ENCODE peak calls at places on chromosome 20, in nine cellular contexts. R, M, Z, D, U, X, I, L and O are unnamed samples.

GRCh38 chr20:33840759-33841438 is 29.8 kb downstream of the CHMP4B start:
- DNase-seq in R (no peak), L (no peak), X (no peak), M (no peak), I (no peak), U (no peak), Z (no peak), D (no peak), O (no peak)

GRCh38 chr20:22437354-22437753 is 147.0 kb downstream of the FOXA2 start:
- DNase-seq in U (no peak), M (no peak), I (no peak), L (no peak), X (no peak), D (no peak), R (no peak), Z (no peak), O (no peak)

GRCh38 chr20:47113362-47114118 is 218.9 kb downstream of the EYA2 start:
- DNase-seq in I (no peak), U (no peak), L (no peak), M (no peak), X (no peak), Z (no peak), R (peak), D (no peak), O (no peak)

GRCh38 chr20:15834857-15835256 is 738.4 kb downstream of the KIF16B start:
- DNase-seq in X (no peak), R (no peak), D (no peak), M (no peak), U (no peak), I (no peak), Z (no peak), L (no peak), O (no peak)

GRCh38 chr20:21569586-21569985 is 55.7 kb upstream of the NKX2-2 start:
- DNase-seq in L (no peak), I (no peak), U (no peak), D (no peak), M (no peak), Z (no peak), X (no peak), R (no peak), O (no peak)

GRCh38 chr20:6575912-6576391 is 191.5 kb upstream of the BMP2 start:
- DNase-seq in X (peak), U (no peak), R (peak), M (no peak), I (peak), L (no peak), D (no peak), Z (no peak), O (peak)

GRCh38 chr20:50575869-50576720 is 65.9 kb downstream of the PTPN1 start:
- DNase-seq in M (no peak), R (peak), D (no peak), I (peak), U (peak), X (no peak), Z (no peak), L (peak), O (peak)

GRCh38 chr20:18739785-18740184 is 73.8 kb upstream of the SCP2D1 start:
- DNase-seq in D (no peak), Z (no peak), M (no peak), R (peak), I (peak), X (no peak), L (no peak), U (no peak), O (peak)

GRCh38 chr20:33158637-33159385 is 9.1 kb upstream of the BPIFA2 start:
- DNase-seq in Z (no peak), U (no peak), X (no peak), D (no peak), R (no peak), M (no peak), L (no peak), I (no peak), O (no peak)

GRCh38 chr20:53805895-53806384 is 212.3 kb upstream of the ZNF217 start:
- DNase-seq in U (no peak), L (no peak), R (peak), Z (no peak), M (no peak), I (peak), D (peak), X (no peak), O (no peak)

GRCh38 chr20:8518878-8519277 is 386.8 kb downstream of the PLCB1 start:
- DNase-seq in R (no peak), L (no peak), Z (no peak), D (no peak), U (no peak), X (no peak), M (no peak), I (no peak), O (no peak)

GRCh38 chr20:9204979-9205378 is 136.1 kb downstream of the PLCB4 start:
- DNase-seq in X (no peak), L (no peak), U (no peak), I (peak), R (no peak), M (no peak), D (no peak), Z (no peak), O (no peak)

GRCh38 chr20:38725959-38726848 is 1.9 kb downstream of the SLC32A1 start:
- DNase-seq in R (peak), U (no peak), M (no peak), L (peak), Z (peak), I (no peak), X (no peak), D (no peak), O (peak)

GRCh38 chr20:4038047-4038459 is 22.7 kb upstream of the RNF24 start:
- DNase-seq in R (peak), D (no peak), Z (peak), X (no peak), M (no peak), I (peak), L (peak), U (peak), O (peak)

GRCh38 chr20:24487648-24488047 is 18.2 kb downstream of the SYNDIG1 start:
- DNase-seq in D (no peak), M (no peak), L (no peak), X (no peak), U (no peak), R (no peak), Z (no peak), I (no peak), O (no peak)

GRCh38 chr20:62728781-62729300 is 20.2 kb downstream of the NTSR1 start:
- DNase-seq in I (no peak), U (no peak), Z (no peak), L (no peak), X (no peak), M (no peak), D (no peak), R (no peak), O (no peak)

GRCh38 chr20:40991181-40991889 is 37.3 kb upstream of the TOP1 start:
- DNase-seq in R (peak), X (no peak), M (peak), D (no peak), L (peak), U (no peak), I (no peak), Z (no peak), O (no peak)

GRCh38 chr20:32207626-32208498 is at the start of the genes PLAGL2 and POFUT1:
- DNase-seq in D (peak), X (no peak), I (peak), U (peak), L (peak), Z (peak), M (peak), R (peak), O (peak)

GRCh38 chr20:32979201-32979998 is 24.8 kb downstream of the SUN5 start:
- DNase-seq in M (no peak), R (no peak), Z (no peak), D (no peak), U (no peak), I (no peak), L (no peak), X (no peak), O (no peak)

GRCh38 chr20:23151008-23151703 is 65.0 kb upstream of the CD93 start:
- DNase-seq in D (no peak), X (no peak), M (no peak), R (no peak), Z (no peak), I (no peak), L (no peak), U (no peak), O (no peak)

GRCh38 chr20:43477193-43477592 is 19.5 kb downstream of the SRSF6 start:
- DNase-seq in U (no peak), R (no peak), L (no peak), M (no peak), I (no peak), X (no peak), Z (no peak), D (no peak), O (no peak)

GRCh38 chr20:35831983-35832382 is 60.2 kb downstream of the PHF20 start:
- DNase-seq in D (no peak), X (no peak), M (no peak), R (no peak), L (no peak), U (no peak), Z (no peak), I (no peak), O (no peak)

GRCh38 chr20:597560-597959 is 12.5 kb downstream of the TCF15 start:
- DNase-seq in R (no peak), D (no peak), U (no peak), M (no peak), L (no peak), Z (no peak), I (no peak), X (no peak), O (no peak)

GRCh38 chr20:21322083-21322710 is 19.1 kb downstream of the XRN2 start:
- DNase-seq in M (no peak), D (no peak), Z (no peak), I (no peak), R (no peak), U (no peak), X (no peak), L (no peak), O (no peak)

GRCh38 chr20:62758226-62758912 is 37.9 kb upstream of the MRGBP start:
- DNase-seq in L (no peak), U (no peak), D (no peak), M (no peak), X (no peak), Z (no peak), R (no peak), I (no peak), O (no peak)

GRCh38 chr20:56800088-56800487 is 171.0 kb downstream of the TFAP2C start:
- DNase-seq in X (no peak), I (no peak), M (no peak), L (no peak), Z (no peak), D (no peak), U (no peak), R (no peak), O (no peak)

GRCh38 chr20:50099121-50099520 is 13.8 kb downstream of the UBE2V1 start:
- DNase-seq in D (no peak), R (no peak), M (no peak), U (no peak), X (no peak), L (no peak), I (no peak), Z (no peak), O (no peak)

GRCh38 chr20:45039470-45039811 is 61.5 kb downstream of the KCNS1 start:
- DNase-seq in M (no peak), D (no peak), R (no peak), X (no peak), U (no peak), I (peak), Z (no peak), L (no peak), O (no peak)

GRCh38 chr20:19658137-19658536 is 99.9 kb upstream of the RIN2 start:
- DNase-seq in D (no peak), U (no peak), I (no peak), R (no peak), X (no peak), Z (no peak), L (no peak), M (no peak), O (no peak)

GRCh38 chr20:3101737-3102574 is 17.4 kb upstream of the AVP start:
- DNase-seq in L (peak), R (no peak), I (no peak), Z (no peak), X (no peak), U (no peak), M (no peak), D (no peak), O (no peak)

GRCh38 chr20:37386505-37387201 is 40.7 kb downstream of the SRC start:
- DNase-seq in R (no peak), U (no peak), D (no peak), X (no peak), I (no peak), Z (no peak), M (no peak), L (no peak), O (peak)

GRCh38 chr20:36159833-36160232 is 5.3 kb downstream of the EPB41L1 start:
- DNase-seq in I (no peak), Z (no peak), X (no peak), R (no peak), U (no peak), L (no peak), D (no peak), M (no peak), O (no peak)

GRCh38 chr20:63316502-63316921 is 23.5 kb downstream of the COL20A1 start:
- DNase-seq in M (no peak), R (no peak), Z (no peak), X (no peak), L (no peak), D (no peak), U (no peak), I (no peak), O (no peak)

GRCh38 chr20:50582591-50583234 is 72.5 kb downstream of the PTPN1 start:
- DNase-seq in U (no peak), L (no peak), Z (no peak), X (no peak), M (no peak), I (no peak), R (no peak), D (no peak), O (no peak)

GRCh38 chr20:35121186-35121585 is 25.9 kb downstream of the EDEM2 start:
- DNase-seq in R (no peak), Z (no peak), X (no peak), U (no peak), I (no peak), D (no peak), M (no peak), L (no peak), O (no peak)

GRCh38 chr20:5513975-5514516 is 197.3 kb upstream of the PROKR2 start:
- DNase-seq in Z (no peak), I (no peak), M (no peak), D (no peak), R (peak), X (no peak), U (no peak), L (no peak), O (peak)

GRCh38 chr20:23622839-23623343 is 14.9 kb downstream of the CST3 start:
- DNase-seq in I (peak), X (no peak), U (no peak), R (peak), L (no peak), Z (peak), M (no peak), D (peak), O (peak)

GRCh38 chr20:59004763-59005522 is 2.1 kb downstream of the CTSZ start:
- DNase-seq in I (no peak), R (no peak), D (no peak), M (peak), X (no peak), Z (no peak), L (peak), U (no peak), O (no peak)

GRCh38 chr20:14384820-14385740 is 47.7 kb upstream of the FLRT3 start:
- DNase-seq in U (no peak), M (no peak), L (no peak), R (no peak), Z (no peak), X (no peak), I (no peak), D (no peak), O (no peak)

GRCh38 chr20:17499041-17499440 is 32.1 kb downstream of the BFSP1 start:
- DNase-seq in R (peak), X (no peak), U (no peak), I (peak), Z (no peak), L (no peak), D (no peak), M (no peak), O (no peak)